ENCODE peak calls at places on chromosomes 16 and 17, in five cellular contexts. O is neural crest cell, J is Kasumi-1, E is hepatocyte, I is nephron progenitor cell. Z is an unnamed sample.

GRCh38 chr16:7315813-7316212 is 16.8 kb upstream of the RBFOX1 start:
- DNase-seq in O (no peak), J (no peak), E (no peak), I (no peak), Z (no peak)

GRCh38 chr16:29819506-29819905 is 756 bp upstream of the MVP start:
- DNase-seq in O (no peak), J (no peak), E (no peak), I (no peak), Z (no peak)

GRCh38 chr17:30449480-30449879 is 27.7 kb upstream of the GOSR1 start:
- DNase-seq in O (no peak), J (no peak), E (no peak), I (no peak), Z (no peak)

GRCh38 chr16:73480381-73480780 is 432.5 kb upstream of the ZFHX3 start:
- DNase-seq in O (no peak), J (no peak), E (no peak), I (no peak), Z (no peak)

GRCh38 chr17:78272181-78272913 is 40.9 kb downstream of the TMEM235 start:
- DNase-seq in O (no peak), J (no peak), E (peak; percentile 94), I (no peak), Z (no peak)

GRCh38 chr17:38333635-38334295 is 10.0 kb downstream of the GPR179 start:
- DNase-seq in O (peak; percentile 61), J (peak; percentile 47), E (peak; percentile 53), I (peak; percentile 81), Z (peak; percentile 65)

GRCh38 chr17:79742951-79743476 is 12.3 kb downstream of the ENPP7 start:
- DNase-seq in O (no peak), J (no peak), E (peak; percentile 81), I (no peak), Z (no peak)

GRCh38 chr17:21125862-21126261 is 902 bp upstream of the DHRS7B start:
- DNase-seq in O (no peak), J (peak; percentile 35), E (no peak), I (no peak), Z (no peak)

GRCh38 chr17:41212524-41213169 is 13.8 kb upstream of the KRTAP9-2 start:
- DNase-seq in O (no peak), J (no peak), E (no peak), I (no peak), Z (no peak)

GRCh38 chr17:5588584-5588983 is 4.3 kb upstream of the NLRP1 start:
- DNase-seq in O (no peak), J (no peak), E (no peak), I (no peak), Z (no peak)

GRCh38 chr16:4618645-4619418 is 4.1 kb upstream of the UBALD1 start:
- DNase-seq in O (no peak), J (no peak), E (no peak), I (no peak), Z (no peak)

GRCh38 chr17:35341465-35341992 is 31.9 kb downstream of the SLFN11 start:
- DNase-seq in O (no peak), J (no peak), E (no peak), I (no peak), Z (no peak)

GRCh38 chr17:65538679-65539529 is 22.5 kb downstream of the AXIN2 start:
- DNase-seq in O (no peak), J (no peak), E (no peak), I (no peak), Z (no peak)

GRCh38 chr16:74092336-74092735 is 204.3 kb upstream of the PSMD7 start:
- DNase-seq in O (no peak), J (no peak), E (no peak), I (no peak), Z (no peak)

GRCh38 chr17:73669771-73670170 is 25.5 kb upstream of the SDK2 start:
- DNase-seq in O (no peak), J (no peak), E (no peak), I (no peak), Z (no peak)

GRCh38 chr16:31052131-31052530 is 18.8 kb downstream of the STX4 start:
- DNase-seq in O (no peak), J (no peak), E (peak; percentile 74), I (no peak), Z (no peak)